ENCODE peak calls at places on chromosomes 11 and 22, in seven cellular contexts. G is activated B cell treated with CpG ODN at 0.5 μM for 24 hours, X is OCI-LY7, D is B cell, T is bronchial epithelial cell, V is neural crest cell, O is RWPE1. Z is an unnamed sample.

GRCh38 chr11:127000991-127001390 is 421 bp upstream of the KIRREL3 start:
- DNase-seq in D (no peak), G (no peak), O (no peak), X (no peak), V (no peak), T (no peak), Z (no peak)

GRCh38 chr11:13963169-13963948 is 836 bp downstream of the SPON1 start:
- DNase-seq in D (peak), O (no peak), V (peak), G (peak), T (no peak), X (no peak), Z (no peak)

GRCh38 chr22:35173655-35174054 is 83.6 kb upstream of the HMGXB4 start:
- DNase-seq in V (no peak), O (no peak), D (no peak), X (no peak), T (no peak), G (no peak), Z (no peak)

GRCh38 chr11:27610946-27611345 is 89.3 kb downstream of the BDNF start:
- DNase-seq in T (no peak), V (no peak), O (no peak), G (no peak), D (no peak), X (no peak), Z (no peak)

GRCh38 chr11:96567193-96567592 is 177.4 kb downstream of the JRKL start:
- DNase-seq in V (no peak), X (no peak), T (peak), O (no peak), D (no peak), G (no peak), Z (no peak)

GRCh38 chr22:29329581-29329980 is 14.1 kb upstream of the RASL10A start:
- DNase-seq in O (no peak), T (no peak), V (no peak), G (no peak), D (no peak), X (no peak), Z (no peak)

GRCh38 chr22:30266445-30267381 is at the start of gene OSM:
- DNase-seq in V (no peak), X (peak), T (no peak), O (no peak), D (peak), G (peak), Z (peak)

GRCh38 chr11:42631223-42631843 is 680.5 kb upstream of the API5 start:
- DNase-seq in V (peak), T (peak), G (no peak), X (peak), D (no peak), O (peak), Z (no peak)

GRCh38 chr11:102534261-102534872 is 3.8 kb upstream of the MMP7 start:
- DNase-seq in D (peak), T (no peak), V (no peak), X (peak), G (no peak), O (no peak), Z (no peak)

GRCh38 chr11:116530705-116531104 is 242.1 kb downstream of the BUD13 start:
- DNase-seq in D (no peak), X (no peak), V (no peak), O (no peak), G (no peak), T (no peak), Z (no peak)

GRCh38 chr11:17985517-17985916 is 27.3 kb downstream of the SERGEF start:
- DNase-seq in T (peak), G (no peak), D (no peak), X (no peak), V (no peak), O (peak), Z (no peak)

GRCh38 chr22:20567993-20568417 is 60.6 kb downstream of the MED15 start:
- DNase-seq in X (no peak), O (no peak), D (no peak), T (no peak), V (no peak), G (no peak), Z (no peak)

GRCh38 chr11:79200398-79201070 is 240.3 kb downstream of the TENM4 start:
- DNase-seq in X (no peak), G (no peak), O (no peak), V (no peak), T (peak), D (no peak), Z (no peak)

GRCh38 chr11:1140642-1141490 is 16.9 kb upstream of the MUC5AC start:
- DNase-seq in V (no peak), O (no peak), X (no peak), D (no peak), G (peak), T (no peak), Z (no peak)

GRCh38 chr22:18985761-18986160 is 49.7 kb upstream of the PRODH start:
- DNase-seq in D (no peak), O (no peak), T (no peak), X (no peak), V (no peak), G (no peak), Z (no peak)

GRCh38 chr11:102712140-102712539 is 6.6 kb upstream of the MMP27 start:
- DNase-seq in G (no peak), V (no peak), O (no peak), T (no peak), X (no peak), D (no peak), Z (no peak)

GRCh38 chr22:24386814-24387550 is 40.4 kb upstream of the ADORA2A start:
- DNase-seq in V (no peak), D (no peak), G (no peak), X (no peak), T (no peak), O (no peak), Z (no peak)

GRCh38 chr11:30552839-30553238 is 33.3 kb downstream of the MPPED2 start:
- DNase-seq in O (no peak), T (no peak), D (no peak), V (no peak), G (no peak), X (no peak), Z (no peak)

GRCh38 chr11:17930544-17931144 is 82.2 kb downstream of the SERGEF start:
- DNase-seq in O (no peak), V (no peak), X (no peak), G (no peak), T (no peak), D (no peak), Z (no peak)

GRCh38 chr22:39237276-39238123 is 7.3 kb downstream of the PDGFB start:
- DNase-seq in O (no peak), G (no peak), X (no peak), V (no peak), D (no peak), T (no peak), Z (no peak)

GRCh38 chr22:28402066-28402465 is 277.6 kb downstream of the TTC28 start:
- DNase-seq in D (no peak), G (no peak), T (no peak), X (no peak), O (no peak), V (no peak), Z (no peak)

GRCh38 chr11:66288138-66288865 is 641 bp downstream of the YIF1A start:
- DNase-seq in G (no peak), D (no peak), T (no peak), X (peak), V (no peak), O (peak), Z (no peak)

GRCh38 chr11:17646451-17647145 is 72.8 kb upstream of the MYOD1 start:
- DNase-seq in D (no peak), X (no peak), O (no peak), T (no peak), G (no peak), V (no peak), Z (no peak)

GRCh38 chr11:21774212-21774611 is 418.7 kb upstream of the ANO5 start:
- DNase-seq in T (peak), O (no peak), D (no peak), V (no peak), G (no peak), X (no peak), Z (no peak)

GRCh38 chr11:126060651-126061220 is 1.9 kb downstream of the CDON start:
- DNase-seq in O (no peak), X (no peak), T (no peak), G (no peak), V (no peak), D (no peak), Z (no peak)

GRCh38 chr11:119699227-119699626 is 29.8 kb downstream of the NECTIN1 start:
- DNase-seq in G (no peak), O (no peak), X (no peak), T (peak), V (no peak), D (no peak), Z (no peak)

GRCh38 chr11:8346157-8346755 is 82.6 kb upstream of the LMO1 start:
- DNase-seq in T (no peak), V (no peak), O (no peak), G (no peak), D (no peak), X (no peak), Z (no peak)

GRCh38 chr11:8342821-8343681 is 79.4 kb upstream of the LMO1 start:
- DNase-seq in O (no peak), T (peak), V (no peak), D (peak), G (peak), X (no peak), Z (no peak)

GRCh38 chr11:8345179-8345578 is 81.5 kb upstream of the LMO1 start:
- DNase-seq in X (no peak), D (no peak), V (no peak), O (no peak), T (no peak), G (no peak), Z (no peak)

GRCh38 chr11:8341966-8342365 is 78.3 kb upstream of the LMO1 start:
- DNase-seq in V (no peak), D (no peak), T (no peak), X (no peak), O (no peak), G (no peak), Z (no peak)

DNA sequence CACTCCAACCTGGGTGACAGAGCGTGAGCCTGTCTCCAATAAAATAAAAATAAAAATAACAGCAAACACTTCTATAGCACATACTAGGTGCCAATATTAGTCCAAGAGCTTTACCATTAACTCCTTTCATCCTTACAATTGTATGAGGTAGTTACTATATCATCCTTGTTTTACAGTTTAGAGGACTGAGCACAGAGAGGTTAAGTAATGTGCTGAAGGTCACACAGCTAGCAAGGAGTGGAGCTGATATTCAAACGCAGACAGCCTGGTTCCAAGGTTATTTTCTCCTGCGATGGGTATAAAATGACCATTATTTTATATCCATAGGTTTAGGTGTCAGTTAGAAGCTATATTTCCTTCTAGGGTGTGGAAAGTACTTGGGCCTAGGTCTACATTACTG is 80.7 kb upstream of the LMO1 start:
- DNase-seq in X (no peak), T (no peak), V (no peak), D (no peak), O (no peak), G (no peak), Z (no peak)
- TF ChIP-seq CTCF in X (no peak), T (no peak), V (no peak), D (no peak), O (no peak), G (no peak), Z (no peak)

DNA sequence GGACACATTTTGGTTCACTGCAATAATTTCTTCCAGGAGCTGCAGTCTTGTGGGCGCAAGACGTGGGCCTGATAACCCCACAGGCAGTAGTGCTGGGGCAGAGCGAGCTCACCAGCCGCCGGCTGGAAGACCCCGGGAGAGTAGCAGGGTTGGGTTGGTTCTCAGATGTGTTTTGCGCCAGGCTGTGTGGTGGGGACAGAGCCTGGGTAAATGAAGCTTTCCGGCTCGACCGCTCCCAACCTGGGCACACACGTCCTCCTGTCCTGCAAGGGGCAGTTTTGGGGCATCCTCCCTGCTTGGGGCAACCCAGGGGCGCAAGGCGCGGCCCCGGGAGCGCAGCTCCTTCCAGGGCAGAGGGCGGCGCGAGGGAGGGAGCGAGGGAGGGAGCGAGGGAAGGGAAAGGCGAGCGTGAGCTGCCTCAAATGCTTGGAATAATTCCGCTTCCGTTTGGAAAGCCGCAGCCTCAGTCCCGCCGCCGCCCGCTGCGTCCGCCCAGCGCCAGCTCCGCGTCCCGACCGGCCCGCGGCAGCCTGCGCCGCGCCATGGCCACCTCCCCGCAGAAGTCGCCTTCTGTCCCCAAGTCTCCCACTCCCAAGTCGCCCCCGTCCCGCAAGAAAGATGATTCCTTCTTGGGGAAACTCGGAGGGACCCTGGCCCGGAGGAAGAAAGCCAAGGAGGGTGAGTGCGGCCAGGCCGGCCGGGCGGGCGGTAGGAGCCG is at the start of gene PARVA:
- DNase-seq in X (no peak), T (peak), O (peak), D (no peak), V (peak), G (no peak), Z (no peak)
- TF ChIP-seq CTCF in X (no peak), T (no peak), O (no peak), D (no peak), V (no peak), G (no peak), Z (no peak)

GRCh38 chr11:9693801-9694553 is 30.1 kb downstream of the SWAP70 start:
- DNase-seq in G (no peak), X (no peak), O (peak), V (no peak), D (no peak), T (peak), Z (no peak)
- TF ChIP-seq CTCF in G (no peak), X (peak), O (no peak), V (no peak), D (no peak), T (no peak), Z (no peak)

GRCh38 chr11:111359223-111360149 is 19.6 kb downstream of the POU2AF1 start:
- DNase-seq in V (no peak), T (peak), O (no peak), X (peak), G (no peak), D (no peak), Z (no peak)
- TF ChIP-seq CTCF in V (no peak), T (no peak), O (no peak), X (peak), G (no peak), D (no peak), Z (no peak)

GRCh38 chr11:75214411-75214821 is 26.2 kb upstream of the TPBGL start:
- DNase-seq in G (peak), T (peak), X (peak), D (peak), V (peak), O (peak), Z (peak)
- TF ChIP-seq CTCF in G (no peak), T (peak), X (peak), D (no peak), V (peak), O (peak), Z (no peak)

Z was measured in natural killer cell.